ENCODE peak calls at places on chromosomes 4 and X, in six cellular contexts. H, Q, D, E, N and B are unnamed samples.

GRCh38 chr4:15001248-15001824 is 945 bp upstream of the CPEB2 start:
- DNase-seq in H (peak; percentile 92), Q (peak; percentile 78), D (peak; percentile 93), E (peak; percentile 87), N (peak; percentile 80), B (no peak)

GRCh38 chr4:140806175-140806574 is 50.0 kb upstream of the TBC1D9 start:
- DNase-seq in H (no peak), Q (no peak), D (no peak), E (no peak), N (no peak), B (peak; percentile 66)

GRCh38 chrX:16278927-16279326 is 111.6 kb downstream of the MAGEB17 start:
- DNase-seq in H (no peak), Q (no peak), D (no peak), E (no peak), N (no peak), B (no peak)

GRCh38 chr4:182746876-182747275 is 170.3 kb downstream of the DCTD start:
- DNase-seq in H (no peak), Q (no peak), D (no peak), E (peak; percentile 7), N (no peak), B (no peak)

GRCh38 chrX:49876750-49877149 is 2.5 kb upstream of the USP27X start:
- DNase-seq in H (no peak), Q (no peak), D (peak; percentile 26), E (peak; percentile 39), N (peak; percentile 48), B (no peak)

GRCh38 chr4:76059750-76060149 is 14.8 kb upstream of the ART3 start:
- DNase-seq in H (no peak), Q (no peak), D (peak; percentile 16), E (no peak), N (no peak), B (no peak)

GRCh38 chr4:73615613-73616012 is 4.6 kb downstream of the RASSF6 start:
- DNase-seq in H (no peak), Q (peak; percentile 75), D (no peak), E (no peak), N (peak; percentile 52), B (no peak)

GRCh38 chrX:40179333-40179732 is 81.6 kb upstream of the BCOR start:
- DNase-seq in H (no peak), Q (no peak), D (no peak), E (peak; percentile 47), N (no peak), B (no peak)

GRCh38 chr4:21130606-21131005 is 430.3 kb downstream of the PACRGL start:
- DNase-seq in H (no peak), Q (no peak), D (no peak), E (no peak), N (no peak), B (no peak)

GRCh38 chrX:121146059-121146628 is 98.7 kb downstream of the GLUD2 start:
- DNase-seq in H (no peak), Q (no peak), D (no peak), E (no peak), N (no peak), B (no peak)

GRCh38 chr4:82798168-82799005 is at the start of gene SCD5:
- DNase-seq in H (peak; percentile 91), Q (peak; percentile 40), D (peak; percentile 90), E (peak; percentile 76), N (peak; percentile 56), B (peak; percentile 73)

GRCh38 chrX:120874678-120875557 is 748 bp downstream of the CT47B1 start:
- DNase-seq in H (peak; percentile 46), Q (no peak), D (no peak), E (no peak), N (no peak), B (no peak)

GRCh38 chr4:165874799-165875371 is 1.8 kb downstream of the TLL1 start:
- DNase-seq in H (peak; percentile 65), Q (no peak), D (peak; percentile 47), E (no peak), N (no peak), B (peak; percentile 16)

GRCh38 chr4:113682730-113683129 is 78.8 kb downstream of the CAMK2D start:
- DNase-seq in H (no peak), Q (no peak), D (no peak), E (no peak), N (no peak), B (no peak)

GRCh38 chr4:168408620-168409019 is 71.7 kb downstream of the DDX60L start:
- DNase-seq in H (peak; percentile 91), Q (peak; percentile 57), D (peak; percentile 97), E (peak; percentile 97), N (no peak), B (no peak)

GRCh38 chrX:13933851-13934250 is 95.8 kb downstream of the GEMIN8 start:
- DNase-seq in H (no peak), Q (no peak), D (no peak), E (no peak), N (no peak), B (no peak)

GRCh38 chrX:17412692-17413091 is 37.7 kb downstream of the NHS start:
- DNase-seq in H (no peak), Q (no peak), D (peak; percentile 27), E (no peak), N (no peak), B (no peak)

GRCh38 chr4:185238261-185238681 is 28.9 kb downstream of the SNX25 start:
- DNase-seq in H (no peak), Q (no peak), D (peak; percentile 40), E (no peak), N (no peak), B (no peak)

GRCh38 chr4:155085843-155086530 is 122.4 kb upstream of the NPY2R start:
- DNase-seq in H (no peak), Q (no peak), D (peak; percentile 64), E (peak; percentile 89), N (no peak), B (no peak)

GRCh38 chrX:42536286-42536685 is 241.7 kb downstream of the PPP1R2C start:
- DNase-seq in H (no peak), Q (no peak), D (no peak), E (no peak), N (no peak), B (no peak)

GRCh38 chrX:151703487-151703886 is 8.2 kb downstream of the PRRG3 start:
- DNase-seq in H (no peak), Q (peak; percentile 27), D (no peak), E (no peak), N (no peak), B (no peak)

GRCh38 chr4:74932832-74933561 is at the start of gene PARM1:
- DNase-seq in H (peak; percentile 95), Q (peak; percentile 55), D (peak; percentile 88), E (peak; percentile 79), N (no peak), B (peak; percentile 91)

GRCh38 chrX:118181030-118181429 is 64.4 kb upstream of the KLHL13 start:
- DNase-seq in H (no peak), Q (no peak), D (peak; percentile 13), E (peak; percentile 79), N (no peak), B (no peak)

GRCh38 chr4:94214703-94215360 is 7.2 kb downstream of the SMARCAD1 start:
- DNase-seq in H (no peak), Q (no peak), D (no peak), E (no peak), N (no peak), B (no peak)

DNA sequence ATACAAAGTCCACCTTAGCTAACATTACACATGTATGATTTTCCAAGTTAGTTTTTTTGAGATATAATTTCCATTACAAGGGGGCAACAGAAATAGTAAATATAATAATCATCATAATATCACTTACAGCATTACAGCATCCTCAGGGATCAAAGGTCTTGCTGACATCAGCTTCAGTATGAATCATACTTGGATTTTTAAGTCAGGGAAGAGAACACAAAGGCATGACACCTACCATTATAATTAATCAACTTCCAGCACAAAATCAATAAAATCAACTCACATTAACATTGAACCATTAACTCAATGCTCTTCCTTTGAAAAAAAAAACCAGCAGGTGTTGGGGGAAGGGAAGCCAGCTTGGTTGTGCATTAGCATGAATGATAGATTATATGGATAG is 66.8 kb upstream of the CAPN6 start:
- DNase-seq in H (no peak), Q (no peak), D (no peak), E (no peak), N (no peak), B (no peak)
- TF ChIP-seq CTCF in H (no peak), Q (no peak), D (no peak), E (no peak), N (no peak), B (no peak)

GRCh38 chr4:121680571-121680970 is 16.2 kb downstream of the ANXA5 start:
- DNase-seq in H (no peak), Q (no peak), D (no peak), E (no peak), N (no peak), B (no peak)
- H3K36me3 ChIP-seq in H (peaks cover 96% of the 10 kb centered on the region), Q (peaks cover 6% of the 10 kb centered on the region), D (peaks cover 42% of the 10 kb centered on the region), E (peaks cover 50% of the 10 kb centered on the region), N (peaks cover 11% of the 10 kb centered on the region), B (peaks cover 13% of the 10 kb centered on the region)

GRCh38 chrX:106811131-106811910 is 8.8 kb downstream of the TBC1D8B start:
- DNase-seq in H (no peak), Q (no peak), D (no peak), E (no peak), N (no peak), B (no peak)
- TF ChIP-seq CTCF in H (no peak), Q (no peak), D (no peak), E (no peak), N (no peak), B (no peak)

GRCh38 chr4:1956631-1957030 is 52.1 kb downstream of the NELFA start:
- DNase-seq in H (no peak), Q (no peak), D (no peak), E (no peak), N (no peak), B (no peak)

GRCh38 chr4:1961038-1961437 is 47.7 kb downstream of the NELFA start:
- DNase-seq in H (no peak), Q (no peak), D (no peak), E (no peak), N (no peak), B (no peak)

GRCh38 chr4:1959104-1959384 is 49.7 kb downstream of the NELFA start:
- DNase-seq in H (no peak), Q (no peak), D (no peak), E (no peak), N (no peak), B (no peak)

GRCh38 chr4:1960170-1960825 is 48.5 kb downstream of the NELFA start:
- DNase-seq in H (no peak), Q (no peak), D (peak; percentile 34), E (no peak), N (no peak), B (no peak)

DNA sequence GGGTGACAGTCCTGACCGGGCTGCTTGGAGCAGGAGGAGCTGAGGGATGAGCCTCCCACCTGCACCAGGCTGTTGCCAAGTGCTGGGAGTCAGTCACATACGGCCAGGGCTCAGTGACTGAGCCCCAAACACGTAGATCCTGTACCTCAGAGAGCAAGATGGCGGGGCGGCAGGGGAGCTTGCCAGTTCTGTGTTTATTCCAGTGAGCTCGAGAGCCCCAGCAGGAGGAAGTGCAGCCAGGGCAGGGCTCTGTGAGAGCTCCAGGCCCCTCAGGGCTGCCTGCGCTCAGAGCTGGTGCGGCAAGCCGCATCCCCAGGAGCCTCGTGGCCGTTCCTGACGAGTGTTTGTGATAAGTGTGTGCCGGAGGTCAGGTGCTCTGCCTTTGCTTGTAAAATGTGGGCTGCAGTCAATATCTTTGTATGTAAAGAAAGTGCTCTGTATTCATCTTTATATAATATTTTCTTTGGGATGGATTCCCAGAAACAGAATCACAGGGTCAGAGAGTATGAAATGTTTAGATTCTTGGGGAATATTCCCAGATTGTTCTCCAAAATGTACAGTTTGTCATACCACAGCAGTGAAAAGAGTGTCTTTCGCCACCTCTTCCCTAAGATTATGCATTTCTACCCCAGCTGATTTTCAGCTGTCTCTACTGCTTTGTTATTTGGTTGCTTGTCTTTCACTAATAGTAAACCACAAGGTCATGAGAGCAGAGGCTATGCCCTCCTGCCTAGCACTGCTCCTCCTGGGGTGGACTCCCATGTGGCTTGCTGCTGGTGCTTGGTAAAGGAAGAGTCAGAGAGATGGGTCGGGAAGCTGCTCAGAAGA is 50.3 kb downstream of the NELFA start:
- DNase-seq in H (no peak), Q (no peak), D (no peak), E (no peak), N (no peak), B (no peak)
- H3K36me3 ChIP-seq in H (peaks cover 96% of the 10 kb centered on the region), Q (peaks cover 6% of the 10 kb centered on the region), D (peaks cover 25% of the 10 kb centered on the region), E (peaks cover 21% of the 10 kb centered on the region), N (peaks cover 96% of the 10 kb centered on the region), B (peaks cover 52% of the 10 kb centered on the region)